ENCODE peak calls at places on chromosomes 7 and 10, in ten cellular contexts. G is LoVo; K is KBM-7; X is T-helper 2 cell; R is Caco-2; L is activated T-cell treated with anti-CD3 and anti-CD28 coated beads, Interleukin-2, amount 50 U/mL, for 72 hours; N is activated CD8-positive, alpha-beta memory T cell treated with anti-CD3 and anti-CD28 coated beads for 48 hours; F is mammary epithelial cell; W is activated T-helper 9 cell treated with anti-CD3 and anti-CD28 coated beads, Interleukin-2, amount 50 U/mL, for 16 hours; A is hippocampal formation. B is an unnamed sample.

GRCh38 chr7:116571037-116571436 is 46.2 kb downstream of the CAV1 start:
- DNase-seq in G (peak; percentile 25), K (no peak), X (no peak), R (no peak), L (no peak), N (no peak), F (peak; percentile 77), W (no peak), A (no peak), B (no peak)

GRCh38 chr7:16926283-16926682 is 44.5 kb upstream of the AGR3 start:
- DNase-seq in G (peak; percentile 72), K (peak; percentile 72), X (peak; percentile 52), R (no peak), L (no peak), N (no peak), F (peak; percentile 23), W (no peak), A (peak; percentile 20), B (no peak)

GRCh38 chr10:475709-476457 is 213.6 kb downstream of the DIP2C start:
- DNase-seq in G (no peak), K (no peak), X (no peak), R (no peak), L (no peak), N (no peak), F (no peak), W (no peak), A (no peak), B (no peak)

GRCh38 chr7:11579141-11579540 is 252.9 kb downstream of the THSD7A start:
- DNase-seq in G (no peak), K (no peak), X (no peak), R (no peak), L (no peak), N (no peak), F (no peak), W (no peak), A (no peak), B (peak; percentile 10)

GRCh38 chr7:142345817-142346216 is 88.0 kb upstream of the PRSS58 start:
- DNase-seq in G (no peak), K (no peak), X (peak; percentile 75), R (no peak), L (no peak), N (no peak), F (no peak), W (no peak), A (no peak), B (no peak)

GRCh38 chr10:789831-790701 is 100.6 kb upstream of the DIP2C start:
- DNase-seq in G (no peak), K (no peak), X (no peak), R (no peak), L (no peak), N (no peak), F (no peak), W (no peak), A (no peak), B (no peak)

GRCh38 chr7:45217358-45217757 is 59.8 kb downstream of the RAMP3 start:
- DNase-seq in G (no peak), K (no peak), X (no peak), R (peak; percentile 58), L (no peak), N (no peak), F (no peak), W (no peak), A (no peak), B (no peak)

GRCh38 chr7:47269466-47269836 is 312.5 kb downstream of the TNS3 start:
- DNase-seq in G (no peak), K (no peak), X (no peak), R (no peak), L (no peak), N (no peak), F (no peak), W (no peak), A (no peak), B (no peak)

GRCh38 chr7:18577096-18577771 is 81.7 kb downstream of the HDAC9 start:
- DNase-seq in G (no peak), K (no peak), X (no peak), R (no peak), L (no peak), N (no peak), F (no peak), W (no peak), A (no peak), B (no peak)

GRCh38 chr7:127317447-127317961 is 64.8 kb upstream of the GRM8 start:
- DNase-seq in G (no peak), K (no peak), X (peak; percentile 17), R (no peak), L (no peak), N (no peak), F (peak; percentile 29), W (no peak), A (no peak), B (no peak)

GRCh38 chr10:15046626-15047025 is 2.9 kb downstream of the OLAH start:
- DNase-seq in G (no peak), K (no peak), X (no peak), R (no peak), L (no peak), N (no peak), F (no peak), W (no peak), A (no peak), B (no peak)

GRCh38 chr7:91520645-91521044 is 256.4 kb downstream of the FZD1 start:
- DNase-seq in G (no peak), K (no peak), X (no peak), R (no peak), L (no peak), N (no peak), F (no peak), W (no peak), A (no peak), B (no peak)

GRCh38 chr10:5556576-5556975 is 31.8 kb downstream of the CALML3 start:
- DNase-seq in G (no peak), K (no peak), X (no peak), R (no peak), L (no peak), N (no peak), F (no peak), W (no peak), A (no peak), B (no peak)

B was measured in HuH-7.